ENCODE peak calls at places on chromosomes 3 and 15, in seven cellular contexts. M is stomach; E is body of pancreas; C is sigmoid colon; A is foreskin keratinocyte; B is CD8-positive, alpha-beta T cell; U is upper lobe of right lung. T is an unnamed sample.

GRCh38 chr3:196471551-196471950 is 32.0 kb downstream of the RNF168 start:
- DNase-seq in B (no peak), E (no peak), U (no peak), A (peak; percentile 54), C (no peak), M (no peak), T (no peak)

GRCh38 chr15:71559098-71559497 is 251.3 kb upstream of the NR2E3 start:
- DNase-seq in A (peak; percentile 89), E (no peak), M (no peak), U (no peak), C (no peak), B (no peak), T (peak; percentile 85)

GRCh38 chr3:22608093-22608492 is 595.0 kb upstream of the UBE2E2 start:
- DNase-seq in B (no peak), M (no peak), C (no peak), A (no peak), U (no peak), E (no peak), T (no peak)

GRCh38 chr3:97871788-97872187 is 50.0 kb downstream of the CRYBG3 start:
- DNase-seq in E (no peak), M (no peak), C (no peak), B (no peak), A (no peak), U (no peak), T (no peak)

GRCh38 chr3:196792771-196793170 is 53.1 kb downstream of the PAK2 start:
- DNase-seq in C (no peak), E (no peak), A (peak; percentile 76), M (no peak), U (no peak), B (no peak), T (no peak)

GRCh38 chr3:69368129-69368741 is 17.7 kb downstream of the FRMD4B start:
- DNase-seq in C (no peak), U (no peak), B (no peak), M (no peak), E (no peak), A (peak; percentile 69), T (no peak)

GRCh38 chr15:85760049-85760448 is 34.7 kb downstream of the KLHL25 start:
- DNase-seq in A (no peak), E (no peak), U (no peak), M (no peak), C (peak; percentile 57), B (no peak), T (no peak)

GRCh38 chr15:35690089-35690488 is 144.1 kb upstream of the DPH6 start:
- DNase-seq in C (no peak), E (no peak), B (no peak), U (no peak), A (no peak), M (no peak), T (no peak)

GRCh38 chr15:40340038-40340739 is 550 bp downstream of the CCDC9B start:
- DNase-seq in C (peak; percentile 96), M (peak; percentile 70), A (peak; percentile 45), U (peak; percentile 81), E (peak; percentile 78), B (no peak), T (peak; percentile 78)

GRCh38 chr3:64152100-64152499 is 73.2 kb downstream of the PRICKLE2 start:
- DNase-seq in U (no peak), C (peak; percentile 86), B (no peak), M (no peak), E (peak; percentile 57), A (peak; percentile 40), T (no peak)

GRCh38 chr3:114274929-114275328 is 18.9 kb upstream of the TIGIT start:
- DNase-seq in U (no peak), E (no peak), C (no peak), B (no peak), A (peak; percentile 64), M (no peak), T (no peak)

GRCh38 chr3:189458536-189458935 is 172.7 kb upstream of the TP63 start:
- DNase-seq in M (peak; percentile 33), U (no peak), A (peak; percentile 86), C (no peak), B (no peak), E (no peak), T (no peak)

GRCh38 chr3:136038668-136039067 is 73.1 kb downstream of the PPP2R3A start:
- DNase-seq in C (no peak), A (no peak), E (no peak), B (no peak), U (no peak), M (no peak), T (no peak)

GRCh38 chr3:173617490-173617889 is 219.9 kb downstream of the NLGN1 start:
- DNase-seq in A (no peak), U (peak; percentile 69), M (peak; percentile 36), B (no peak), E (peak; percentile 70), C (peak; percentile 88), T (no peak)

GRCh38 chr3:190048831-190049541 is 71.7 kb downstream of the P3H2 start:
- DNase-seq in C (no peak), B (no peak), E (no peak), A (peak; percentile 58), U (no peak), M (no peak), T (no peak)

GRCh38 chr3:184050217-184050847 is 2.5 kb upstream of the HTR3C start:
- DNase-seq in U (no peak), E (no peak), C (no peak), M (peak; percentile 80), B (no peak), A (no peak), T (no peak)

GRCh38 chr3:138578961-138579574 is 15.0 kb downstream of the CEP70 start:
- DNase-seq in U (no peak), E (no peak), A (no peak), B (no peak), C (no peak), M (no peak), T (no peak)

GRCh38 chr15:35626531-35626930 is 80.6 kb upstream of the DPH6 start:
- DNase-seq in B (no peak), M (no peak), U (no peak), A (no peak), E (no peak), C (no peak), T (no peak)

GRCh38 chr15:61748529-61748928 is 311.7 kb downstream of the VPS13C start:
- DNase-seq in E (no peak), U (no peak), M (no peak), A (peak; percentile 82), C (no peak), B (no peak), T (no peak)

DNA sequence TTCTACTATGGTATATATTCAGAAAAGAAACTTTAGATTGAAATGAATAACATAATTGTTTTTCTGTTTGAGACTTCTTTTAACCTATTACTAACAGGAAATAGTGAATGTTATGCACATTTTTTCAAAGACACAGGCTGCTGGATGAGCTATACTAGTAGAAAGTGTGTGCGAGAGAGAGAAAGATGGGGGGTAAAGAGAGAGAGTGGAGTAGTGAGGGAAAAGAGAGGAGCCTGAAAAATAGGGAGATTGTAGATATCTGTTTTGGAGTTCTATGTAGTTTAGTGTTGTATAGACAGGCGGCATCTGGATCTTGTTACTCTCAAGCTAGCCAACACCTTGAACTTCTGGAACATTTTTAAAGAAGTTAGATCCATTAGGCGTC is 2.4 kb downstream of the RBMS3 start:
- DNase-seq in M (no peak), A (no peak), C (no peak), U (no peak), B (no peak), E (no peak), T (no peak)
- H3K27ac ChIP-seq in M (peak overlapping the region; percentile 80), A (peak overlapping the region; percentile 77), C (peak overlapping the region; percentile 87), U (peak overlapping the region; percentile 84), B (no peak overlapping the region), E (peak overlapping the region; percentile 57), T (peak overlapping the region; percentile 82)

GRCh38 chr3:112634786-112635541 is 6.0 kb downstream of the CCDC80 start:
- DNase-seq in M (no peak), U (no peak), C (no peak), B (no peak), E (no peak), A (no peak), T (no peak)

GRCh38 chr3:112632596-112632995 is 8.3 kb downstream of the CCDC80 start:
- DNase-seq in C (no peak), U (no peak), E (no peak), M (no peak), A (no peak), B (no peak), T (no peak)

GRCh38 chr3:112633757-112634156 is 7.2 kb downstream of the CCDC80 start:
- DNase-seq in M (no peak), U (no peak), C (no peak), E (no peak), A (no peak), B (no peak), T (no peak)

GRCh38 chr3:112631257-112631656 is 9.7 kb downstream of the CCDC80 start:
- DNase-seq in M (no peak), E (no peak), B (no peak), A (no peak), C (no peak), U (no peak), T (no peak)

DNA sequence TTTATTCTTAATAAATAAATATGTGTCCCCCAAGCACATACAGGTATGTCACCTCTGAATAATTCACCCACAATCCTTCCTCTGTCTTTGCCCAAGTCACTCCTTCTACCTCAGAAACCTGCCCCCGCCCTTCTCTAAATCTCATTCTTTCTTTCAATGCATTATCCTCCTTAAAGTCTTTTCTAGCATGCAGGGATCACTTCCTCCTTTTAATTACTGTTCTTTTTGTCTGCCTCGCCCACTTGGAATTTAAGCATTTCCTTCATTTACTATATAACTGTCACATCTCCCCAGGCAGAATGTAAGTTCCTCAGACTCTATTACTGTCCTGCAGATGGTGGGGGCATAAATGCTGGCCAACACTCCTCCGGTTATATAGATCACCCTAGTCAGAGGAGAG is 7.8 kb downstream of the CCDC80 start:
- DNase-seq in E (no peak), A (no peak), B (no peak), C (no peak), U (no peak), M (no peak), T (no peak)
- H3K4me1 ChIP-seq in E (no peaks in the 10 kb centered on the region), A (peaks cover 26% of the 10 kb centered on the region), B (no peaks in the 10 kb centered on the region), C (peaks cover 77% of the 10 kb centered on the region), U (peaks cover 12% of the 10 kb centered on the region), M (peaks cover 7% of the 10 kb centered on the region), T (peaks cover 6% of the 10 kb centered on the region)

GRCh38 chr3:72176537-72177041 is 391.6 kb upstream of the PROK2 start:
- DNase-seq in C (no peak), U (no peak), B (no peak), M (no peak), E (no peak), A (no peak), T (no peak)

GRCh38 chr3:72175305-72175858 is 390.4 kb upstream of the PROK2 start:
- DNase-seq in C (no peak), B (no peak), U (no peak), E (no peak), M (no peak), A (no peak), T (no peak)

GRCh38 chr3:72178463-72179106 is 393.6 kb upstream of the PROK2 start:
- DNase-seq in C (no peak), M (no peak), B (no peak), U (no peak), E (no peak), A (no peak), T (no peak)

GRCh38 chr3:72179107-72179464 is 394.1 kb upstream of the PROK2 start:
- DNase-seq in M (no peak), U (no peak), C (no peak), A (no peak), E (no peak), B (no peak), T (no peak)

GRCh38 chr3:72177075-72178050 is 392.4 kb upstream of the PROK2 start:
- DNase-seq in B (no peak), A (peak; percentile 31), E (peak; percentile 25), C (peak; percentile 78), M (peak; percentile 28), U (peak; percentile 76), T (no peak)
- H3K27ac ChIP-seq in B (no peak overlapping the region), A (no peak overlapping the region), E (no peak overlapping the region), C (no peak overlapping the region), M (peak overlapping the region; percentile 53), U (no peak overlapping the region), T (peak overlapping the region; percentile 30)

GRCh38 chr3:48423241-48423882 is 6.5 kb downstream of the PLXNB1 start:
- DNase-seq in B (no peak), M (no peak), C (no peak), E (no peak), U (no peak), A (no peak), T (no peak)
- H3K4me1 ChIP-seq in B (no peaks in the 10 kb centered on the region), M (peaks cover 44% of the 10 kb centered on the region), C (peaks cover 64% of the 10 kb centered on the region), E (peaks cover 59% of the 10 kb centered on the region), U (peaks cover 41% of the 10 kb centered on the region), A (peaks cover 9% of the 10 kb centered on the region), T (peaks cover 18% of the 10 kb centered on the region)